ENCODE peak calls at places on chromosomes 6 and 20, in six cellular contexts. V is iris pigment epithelial cell; Q is GM04504; Y is kidney epithelial cell; U is cardiac muscle cell; I is stimulated activated CD8-positive, alpha-beta memory T cell treated with anti-CD3 and anti-CD28 coated beads, Interleukin-4, amount 100 ng/mL, for 1 hour. G is an unnamed sample.

GRCh38 chr6:52244400-52244799 is at the start of gene IL17F:
- DNase-seq in V (no peak), Q (no peak), Y (no peak), U (no peak), I (no peak), G (no peak)

GRCh38 chr6:112906737-112907136 is 559.6 kb downstream of the RFPL4B start:
- DNase-seq in V (peak), Q (peak), Y (no peak), U (peak), I (no peak), G (no peak)

GRCh38 chr6:110180228-110181008 is at the start of gene CDC40:
- DNase-seq in V (no peak), Q (no peak), Y (no peak), U (no peak), I (peak), G (peak)

GRCh38 chr6:112639436-112639835 is 292.3 kb downstream of the RFPL4B start:
- DNase-seq in V (peak), Q (no peak), Y (no peak), U (no peak), I (no peak), G (no peak)

GRCh38 chr6:1761472-1761871 is 151.8 kb downstream of the FOXC1 start:
- DNase-seq in V (no peak), Q (no peak), Y (no peak), U (no peak), I (no peak), G (no peak)

GRCh38 chr6:43077981-43078411 is 1.9 kb downstream of the PTK7 start:
- DNase-seq in V (no peak), Q (no peak), Y (no peak), U (peak), I (no peak), G (no peak)

GRCh38 chr6:15553031-15553430 is 109.8 kb downstream of the DTNBP1 start:
- DNase-seq in V (no peak), Q (no peak), Y (no peak), U (no peak), I (no peak), G (no peak)

GRCh38 chr6:166778046-166778445 is 151.0 kb upstream of the RPS6KA2 start:
- DNase-seq in V (no peak), Q (no peak), Y (no peak), U (no peak), I (no peak), G (no peak)

GRCh38 chr6:134884752-134885151 is 65.1 kb downstream of the ALDH8A1 start:
- DNase-seq in V (no peak), Q (no peak), Y (no peak), U (no peak), I (no peak), G (no peak)

GRCh38 chr20:32526125-32526524 is 59.0 kb downstream of the NOL4L start:
- DNase-seq in V (no peak), Q (no peak), Y (no peak), U (no peak), I (no peak), G (no peak)

GRCh38 chr20:63580796-63581461 is 6.9 kb upstream of the HELZ2 start:
- DNase-seq in V (peak), Q (no peak), Y (peak), U (peak), I (peak), G (peak)

GRCh38 chr20:53579581-53580375 is 13.9 kb downstream of the ZNF217 start:
- DNase-seq in V (peak), Q (peak), Y (no peak), U (peak), I (no peak), G (no peak)

GRCh38 chr6:169190970-169191369 is 62.7 kb downstream of the THBS2 start:
- DNase-seq in V (no peak), Q (no peak), Y (no peak), U (no peak), I (no peak), G (no peak)

GRCh38 chr6:39209908-39210307 is 19.4 kb downstream of the KCNK5 start:
- DNase-seq in V (no peak), Q (no peak), Y (no peak), U (no peak), I (no peak), G (no peak)

GRCh38 chr6:41586564-41586963 is 40.4 kb downstream of the FOXP4 start:
- DNase-seq in V (no peak), Q (no peak), Y (no peak), U (no peak), I (no peak), G (no peak)

GRCh38 chr6:166999845-167000253 is 652 bp downstream of the CEP43 start:
- DNase-seq in V (no peak), Q (no peak), Y (no peak), U (peak), I (no peak), G (no peak)

GRCh38 chr6:26311012-26311384 is 54.0 kb upstream of the BTN3A2 start:
- DNase-seq in V (peak), Q (no peak), Y (no peak), U (peak), I (no peak), G (no peak)

GRCh38 chr6:32941412-32941784 is 570 bp upstream of the HLA-DMB start:
- DNase-seq in V (no peak), Q (no peak), Y (peak), U (no peak), I (no peak), G (no peak)

GRCh38 chr6:147226163-147226724 is 22.0 kb downstream of the STXBP5 start:
- DNase-seq in V (no peak), Q (no peak), Y (no peak), U (no peak), I (no peak), G (no peak)

GRCh38 chr20:64038252-64038578 is 2.2 kb downstream of the C20orf204 start:
- DNase-seq in V (no peak), Q (no peak), Y (no peak), U (no peak), I (no peak), G (no peak)

GRCh38 chr20:16222859-16223411 is 350.3 kb downstream of the KIF16B start:
- DNase-seq in V (no peak), Q (no peak), Y (no peak), U (no peak), I (no peak), G (no peak)

GRCh38 chr6:119278625-119279024 is 70.9 kb downstream of the MAN1A1 start:
- DNase-seq in V (no peak), Q (no peak), Y (no peak), U (no peak), I (no peak), G (no peak)

GRCh38 chr6:42969934-42970333 is 9.0 kb downstream of the PEX6 start:
- DNase-seq in V (no peak), Q (no peak), Y (no peak), U (no peak), I (no peak), G (no peak)

GRCh38 chr6:157533397-157533814 is 152.4 kb downstream of the ZDHHC14 start:
- DNase-seq in V (no peak), Q (no peak), Y (no peak), U (no peak), I (no peak), G (no peak)

GRCh38 chr6:107917468-107918375 is 40.3 kb downstream of the SEC63 start:
- DNase-seq in V (no peak), Q (no peak), Y (no peak), U (no peak), I (no peak), G (no peak)

GRCh38 chr6:117540670-117541069 is 58.2 kb downstream of the DCBLD1 start:
- DNase-seq in V (peak), Q (no peak), Y (no peak), U (no peak), I (no peak), G (no peak)

GRCh38 chr6:40912158-40912946 is 126.7 kb downstream of the UNC5CL start:
- DNase-seq in V (peak), Q (no peak), Y (no peak), U (peak), I (no peak), G (no peak)

GRCh38 chr6:166904101-166904746 is 52.1 kb downstream of the RNASET2 start:
- DNase-seq in V (no peak), Q (no peak), Y (no peak), U (peak), I (no peak), G (no peak)

GRCh38 chr6:43924222-43924702 is 154.3 kb downstream of the VEGFA start:
- DNase-seq in V (no peak), Q (no peak), Y (no peak), U (peak), I (peak), G (no peak)

GRCh38 chr20:23296841-23297701 is 53.5 kb upstream of the NXT1 start:
- DNase-seq in V (peak), Q (peak), Y (no peak), U (no peak), I (no peak), G (no peak)

GRCh38 chr6:97203343-97203742 is 79.7 kb downstream of the MMS22L start:
- DNase-seq in V (peak), Q (no peak), Y (no peak), U (peak), I (no peak), G (no peak)

GRCh38 chr6:85390105-85390728 is 59.7 kb upstream of the NT5E start:
- DNase-seq in V (peak), Q (no peak), Y (no peak), U (no peak), I (no peak), G (no peak)

GRCh38 chr6:3867616-3868502 is 18.7 kb downstream of the FAM50B start:
- DNase-seq in V (peak), Q (no peak), Y (no peak), U (peak), I (no peak), G (no peak)

GRCh38 chr6:170175644-170176620 is 114.9 kb downstream of the DLL1 start:
- DNase-seq in V (no peak), Q (no peak), Y (no peak), U (no peak), I (no peak), G (no peak)

GRCh38 chr6:114581293-114581692 is 238.5 kb upstream of the HS3ST5 start:
- DNase-seq in V (no peak), Q (no peak), Y (no peak), U (no peak), I (no peak), G (no peak)

GRCh38 chr6:1796706-1797529 is 187.2 kb downstream of the FOXC1 start:
- DNase-seq in V (no peak), Q (no peak), Y (no peak), U (no peak), I (no peak), G (no peak)